ENCODE peak calls at places on chromosomes 13 and 19, in six cellular contexts. Y is K562, M is H1, J is HCT116, R is HepG2, D is GM12878. C is an unnamed sample.

GRCh38 chr13:31556376-31556775 is 182.9 kb upstream of the RXFP2 start:
- DNase-seq in Y (no peak), J (no peak), D (no peak), M (no peak), R (no peak), C (no peak)

GRCh38 chr13:51552027-51552426 is 32.2 kb upstream of the WDFY2 start:
- DNase-seq in J (no peak), M (no peak), D (no peak), R (no peak), Y (no peak), C (no peak)

GRCh38 chr13:101988140-101988539 is 413.7 kb downstream of the FGF14 start:
- DNase-seq in D (no peak), R (no peak), J (no peak), M (no peak), Y (no peak), C (no peak)

GRCh38 chr19:50493171-50493570 is 16.5 kb upstream of the GARIN5A start:
- DNase-seq in M (no peak), R (no peak), Y (no peak), D (no peak), J (no peak), C (no peak)

GRCh38 chr13:40653558-40654318 is 12.7 kb downstream of the FOXO1 start:
- DNase-seq in D (no peak), M (no peak), R (no peak), J (no peak), Y (no peak), C (no peak)

GRCh38 chr19:58279925-58280316 is 1.2 kb downstream of the ZNF8 start:
- DNase-seq in M (no peak), D (no peak), R (no peak), Y (no peak), J (no peak), C (no peak)

GRCh38 chr13:39578821-39579291 is 24.1 kb downstream of the LHFPL6 start:
- DNase-seq in M (no peak), R (no peak), J (no peak), D (no peak), Y (no peak), C (no peak)

GRCh38 chr13:54705738-54706137 is 1677.1 kb downstream of the OLFM4 start:
- DNase-seq in J (no peak), D (no peak), M (no peak), R (no peak), Y (no peak), C (no peak)

GRCh38 chr13:50589139-50589538 is 254.4 kb downstream of the DLEU7 start:
- DNase-seq in Y (no peak), M (no peak), R (no peak), J (no peak), D (no peak), C (no peak)

GRCh38 chr19:48674921-48675824 is 2.4 kb upstream of the NTN5 start:
- DNase-seq in D (no peak), J (peak; percentile 76), M (peak; percentile 90), Y (peak; percentile 86), R (peak; percentile 77), C (peak; percentile 72)

GRCh38 chr13:80873589-80873988 is 532.7 kb upstream of the SPRY2 start:
- DNase-seq in M (no peak), Y (no peak), R (no peak), D (peak; percentile 33), J (no peak), C (no peak)

GRCh38 chr13:20927858-20928257 is 25.3 kb upstream of the XPO4 start:
- DNase-seq in D (no peak), Y (no peak), J (no peak), R (no peak), M (no peak), C (no peak)
- H3K4me3 ChIP-seq in D (no peak overlapping the region), Y (no peak overlapping the region), J (no peak overlapping the region), R (no peak overlapping the region), M (no peak overlapping the region), C (no peak overlapping the region)

GRCh38 chr19:46412034-46412982 is 1.1 kb downstream of the CCDC8 start:
- DNase-seq in M (no peak), R (no peak), D (no peak), J (no peak), Y (peak; percentile 34), C (no peak)

GRCh38 chr19:46420056-46420455 is 6.7 kb upstream of the CCDC8 start:
- DNase-seq in R (no peak), M (no peak), D (no peak), J (no peak), Y (no peak), C (no peak)

GRCh38 chr19:46413262-46414031 is at the start of gene CCDC8:
- DNase-seq in M (peak; percentile 91), D (no peak), Y (peak; percentile 93), R (no peak), J (no peak), C (peak; percentile 92)

GRCh38 chr19:46412983-46413261 is 442 bp downstream of the CCDC8 start:
- DNase-seq in R (no peak), M (no peak), D (no peak), J (no peak), Y (peak; percentile 39), C (no peak)

DNA sequence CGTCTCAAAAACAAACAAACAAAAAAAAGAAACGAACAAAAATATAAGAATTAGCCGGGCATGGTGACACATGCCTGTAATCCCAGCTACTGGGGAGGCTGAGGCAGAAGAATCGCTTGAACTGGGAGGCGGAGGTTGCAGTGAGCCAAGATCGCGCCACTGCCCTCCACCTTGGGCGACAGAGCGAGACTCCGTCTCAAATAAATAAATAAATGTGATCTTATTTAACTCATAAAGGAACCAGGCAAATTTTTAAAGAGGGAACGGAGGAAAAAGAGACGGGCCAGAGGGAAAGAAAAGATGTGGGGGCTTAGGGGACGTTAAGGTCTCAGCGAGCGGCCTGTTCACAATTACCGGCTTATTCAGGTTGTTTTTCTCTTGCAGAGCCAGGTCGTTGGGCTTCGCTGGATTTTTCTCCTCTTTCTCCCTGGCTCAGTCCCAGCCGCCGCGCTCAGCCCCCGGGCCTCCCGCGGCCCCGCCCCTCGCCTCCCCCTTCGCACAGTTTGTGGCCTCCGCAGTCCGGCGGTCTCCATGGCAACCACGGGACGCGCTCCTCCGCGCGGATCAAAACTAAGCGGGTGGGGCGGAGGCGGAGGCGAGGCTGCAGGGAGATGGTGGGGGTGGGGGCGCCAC is 2.8 kb upstream of the CCDC8 start:
- DNase-seq in J (peak; percentile 40), R (peak; percentile 59), M (peak; percentile 95), D (no peak), Y (peak; percentile 94), C (peak; percentile 87)
- TF ChIP-seq ZNF274 in J (no peak), R (no peak), M (no peak), D (no peak), Y (no peak), C (no peak)

GRCh38 chr13:33862006-33862405 is 44.1 kb downstream of the RFC3 start:
- DNase-seq in J (no peak), Y (no peak), R (no peak), M (no peak), D (no peak), C (no peak)
- H3K4me3 ChIP-seq in J (no peak overlapping the region), Y (no peak overlapping the region), R (no peak overlapping the region), M (no peak overlapping the region), D (no peak overlapping the region), C (no peak overlapping the region)

DNA sequence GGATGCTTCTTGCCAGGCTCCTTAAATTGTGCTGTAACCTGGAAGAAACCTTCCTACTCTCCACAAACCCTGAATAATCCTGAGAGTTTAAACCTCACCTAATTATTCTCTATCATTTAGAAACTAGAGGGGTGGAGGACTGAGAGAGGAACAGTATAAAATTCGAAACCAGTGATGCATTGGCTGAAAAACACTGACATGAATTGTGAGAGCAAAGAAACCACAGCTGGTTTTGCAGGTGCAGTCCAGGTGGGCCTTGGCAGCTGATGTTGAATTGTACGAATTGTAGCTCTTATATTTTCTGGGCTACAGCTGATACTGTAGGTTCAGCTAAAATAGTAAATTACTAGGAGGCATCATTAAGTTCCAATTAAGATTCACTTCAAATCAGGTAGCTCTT is 227.0 kb upstream of the SLITRK5 start:
- DNase-seq in R (no peak), M (no peak), D (no peak), Y (no peak), J (no peak), C (no peak)
- TF ChIP-seq ZNF274 in R (no peak), M (no peak), D (no peak), Y (no peak), J (no peak), C (no peak)

GRCh38 chr19:20999731-21000352 is 20.6 kb upstream of the ZNF430 start:
- DNase-seq in Y (peak; percentile 70), R (no peak), D (peak; percentile 62), M (peak; percentile 77), J (no peak), C (peak; percentile 97)
- H3K4me3 ChIP-seq in Y (peak overlapping the region; percentile 41), R (no peak overlapping the region), D (peak overlapping the region; percentile 50), M (peak overlapping the region; percentile 88), J (no peak overlapping the region), C (peak overlapping the region; percentile 83)

GRCh38 chr19:40588926-40589569 is 12.1 kb upstream of the LTBP4 start:
- DNase-seq in Y (no peak), J (no peak), M (no peak), R (no peak), D (no peak), C (no peak)
- TF ChIP-seq ZNF274 in Y (no peak), J (no peak), M (no peak), R (no peak), D (no peak), C (no peak)

GRCh38 chr19:13155472-13156284 is 5.5 kb downstream of the IER2 start:
- DNase-seq in D (no peak), M (peak; percentile 89), R (peak; percentile 69), J (no peak), Y (peak; percentile 69), C (peak; percentile 71)
- H3K4me3 ChIP-seq in D (peak overlapping the region; percentile 99), M (peak overlapping the region; percentile 92), R (peak overlapping the region; percentile 57), J (peak overlapping the region; percentile 81), Y (peak overlapping the region; percentile 98), C (peak overlapping the region; percentile 98)

GRCh38 chr13:71067164-71067815 is 799.7 kb downstream of the DACH1 start:
- DNase-seq in M (no peak), D (no peak), J (no peak), R (peak; percentile 0), Y (no peak), C (no peak)
- TF ChIP-seq ZNF274 in M (no peak), D (no peak), J (no peak), R (no peak), Y (no peak), C (no peak)

GRCh38 chr19:38253788-38254187 is 2.4 kb downstream of the PPP1R14A start:
- DNase-seq in D (no peak), J (no peak), R (no peak), Y (no peak), M (no peak), C (no peak)
- H3K4me3 ChIP-seq in D (no peak overlapping the region), J (no peak overlapping the region), R (no peak overlapping the region), Y (no peak overlapping the region), M (no peak overlapping the region), C (no peak overlapping the region)